ENCODE peak calls at places on chromosomes 7 and 10, in six cellular contexts. H is mammary epithelial cell, E is glutamatergic neuron, N is cardiac muscle cell, W is amygdala, V is kidney epithelial cell. M is an unnamed sample.

GRCh38 chr10:58341947-58342346 is 7.1 kb downstream of the UBE2D1 start:
- DNase-seq in H (no peak), E (no peak), N (no peak), W (no peak), V (no peak), M (no peak)

GRCh38 chr10:128572696-128573095 is 446.5 kb upstream of the MKI67 start:
- DNase-seq in H (no peak), E (no peak), N (no peak), W (no peak), V (no peak), M (no peak)

GRCh38 chr7:17038160-17038782 is 156.5 kb upstream of the AGR3 start:
- DNase-seq in H (no peak), E (no peak), N (no peak), W (no peak), V (no peak), M (no peak)

GRCh38 chr7:65441010-65441409 is 67.4 kb downstream of the ZNF92 start:
- DNase-seq in H (peak), E (no peak), N (no peak), W (no peak), V (peak), M (peak)

GRCh38 chr7:80967536-80968297 is 48.9 kb upstream of the SEMA3C start:
- DNase-seq in H (no peak), E (no peak), N (no peak), W (no peak), V (no peak), M (peak)

GRCh38 chr7:108018668-108019067 is 15.7 kb upstream of the LAMB1 start:
- DNase-seq in H (no peak), E (no peak), N (no peak), W (no peak), V (no peak), M (no peak)

GRCh38 chr10:86263907-86264306 is 102.7 kb downstream of the GRID1 start:
- DNase-seq in H (no peak), E (no peak), N (no peak), W (no peak), V (no peak), M (no peak)

GRCh38 chr10:75043256-75044121 is 68.0 kb upstream of the SAMD8 start:
- DNase-seq in H (no peak), E (peak), N (no peak), W (no peak), V (no peak), M (no peak)

GRCh38 chr10:13795653-13796555 is 209.1 kb downstream of the PRPF18 start:
- DNase-seq in H (no peak), E (no peak), N (no peak), W (no peak), V (no peak), M (no peak)

GRCh38 chr7:11185179-11185578 is 211.5 kb downstream of the PHF14 start:
- DNase-seq in H (no peak), E (no peak), N (no peak), W (no peak), V (no peak), M (peak)